ENCODE peak calls at places on chromosome 7, in seven cellular contexts. One of them, this sample, is unnamed.

GRCh38 chr7:30596043-30596641 is 1.5 kb downstream of the GARS1 start:
- DNase-seq in stimulated activated CD4-positive, alpha-beta T cell treated with anti-CD3 and anti-CD28 coated beads, Interleukin-2, amount 100 ng/mL, for 48 hours: no peak
- DNase-seq in HAP-1: peak
- DNase-seq in T-helper 2 cell: peak
- DNase-seq in LoVo: peak
- DNase-seq in NAMALWA: peak
- DNase-seq in GM18507: no peak
- DNase-seq in this sample: peak

GRCh38 chr7:70285854-70286253 is 687.6 kb downstream of the AUTS2 start:
- DNase-seq in stimulated activated CD4-positive, alpha-beta T cell treated with anti-CD3 and anti-CD28 coated beads, Interleukin-2, amount 100 ng/mL, for 48 hours: no peak
- DNase-seq in HAP-1: no peak
- DNase-seq in T-helper 2 cell: no peak
- DNase-seq in LoVo: no peak
- DNase-seq in NAMALWA: no peak
- DNase-seq in GM18507: no peak
- DNase-seq in this sample: no peak

GRCh38 chr7:28203498-28204240 is 23.1 kb upstream of the JAZF1 start:
- DNase-seq in stimulated activated CD4-positive, alpha-beta T cell treated with anti-CD3 and anti-CD28 coated beads, Interleukin-2, amount 100 ng/mL, for 48 hours: no peak
- DNase-seq in HAP-1: no peak
- DNase-seq in T-helper 2 cell: no peak
- DNase-seq in LoVo: no peak
- DNase-seq in NAMALWA: no peak
- DNase-seq in GM18507: no peak
- DNase-seq in this sample: peak

GRCh38 chr7:132244917-132245480 is 331.3 kb downstream of the PLXNA4 start:
- DNase-seq in stimulated activated CD4-positive, alpha-beta T cell treated with anti-CD3 and anti-CD28 coated beads, Interleukin-2, amount 100 ng/mL, for 48 hours: no peak
- DNase-seq in HAP-1: no peak
- DNase-seq in T-helper 2 cell: no peak
- DNase-seq in LoVo: no peak
- DNase-seq in NAMALWA: no peak
- DNase-seq in GM18507: no peak
- DNase-seq in this sample: no peak

GRCh38 chr7:49001610-49002033 is 77.3 kb downstream of the CDC14C start:
- DNase-seq in stimulated activated CD4-positive, alpha-beta T cell treated with anti-CD3 and anti-CD28 coated beads, Interleukin-2, amount 100 ng/mL, for 48 hours: no peak
- DNase-seq in HAP-1: peak
- DNase-seq in T-helper 2 cell: peak
- DNase-seq in LoVo: peak
- DNase-seq in NAMALWA: peak
- DNase-seq in GM18507: peak
- DNase-seq in this sample: peak

GRCh38 chr7:78323118-78323517 is 524.5 kb downstream of the PHTF2 start:
- DNase-seq in stimulated activated CD4-positive, alpha-beta T cell treated with anti-CD3 and anti-CD28 coated beads, Interleukin-2, amount 100 ng/mL, for 48 hours: no peak
- DNase-seq in HAP-1: no peak
- DNase-seq in T-helper 2 cell: no peak
- DNase-seq in LoVo: no peak
- DNase-seq in NAMALWA: no peak
- DNase-seq in GM18507: no peak
- DNase-seq in this sample: no peak

GRCh38 chr7:39624935-39625694 is 1.7 kb downstream of the RALA start:
- DNase-seq in stimulated activated CD4-positive, alpha-beta T cell treated with anti-CD3 and anti-CD28 coated beads, Interleukin-2, amount 100 ng/mL, for 48 hours: no peak
- DNase-seq in HAP-1: no peak
- DNase-seq in T-helper 2 cell: no peak
- DNase-seq in LoVo: no peak
- DNase-seq in NAMALWA: peak
- DNase-seq in GM18507: no peak
- DNase-seq in this sample: peak

GRCh38 chr7:2621061-2621828 is 10.5 kb upstream of the TTYH3 start:
- DNase-seq in stimulated activated CD4-positive, alpha-beta T cell treated with anti-CD3 and anti-CD28 coated beads, Interleukin-2, amount 100 ng/mL, for 48 hours: no peak
- DNase-seq in HAP-1: no peak
- DNase-seq in T-helper 2 cell: no peak
- DNase-seq in LoVo: no peak
- DNase-seq in NAMALWA: no peak
- DNase-seq in GM18507: no peak
- DNase-seq in this sample: no peak

GRCh38 chr7:27745064-27745583 is 5.2 kb downstream of the TAX1BP1 start:
- DNase-seq in stimulated activated CD4-positive, alpha-beta T cell treated with anti-CD3 and anti-CD28 coated beads, Interleukin-2, amount 100 ng/mL, for 48 hours: no peak
- DNase-seq in HAP-1: peak
- DNase-seq in T-helper 2 cell: peak
- DNase-seq in LoVo: peak
- DNase-seq in NAMALWA: peak
- DNase-seq in GM18507: no peak
- DNase-seq in this sample: peak

GRCh38 chr7:157676001-157676400 is 339.2 kb downstream of the DNAJB6 start:
- DNase-seq in stimulated activated CD4-positive, alpha-beta T cell treated with anti-CD3 and anti-CD28 coated beads, Interleukin-2, amount 100 ng/mL, for 48 hours: no peak
- DNase-seq in HAP-1: no peak
- DNase-seq in T-helper 2 cell: no peak
- DNase-seq in LoVo: no peak
- DNase-seq in NAMALWA: peak
- DNase-seq in GM18507: no peak
- DNase-seq in this sample: no peak

GRCh38 chr7:9961161-9961922 is 1012.3 kb upstream of the PHF14 start:
- DNase-seq in stimulated activated CD4-positive, alpha-beta T cell treated with anti-CD3 and anti-CD28 coated beads, Interleukin-2, amount 100 ng/mL, for 48 hours: no peak
- DNase-seq in HAP-1: peak
- DNase-seq in T-helper 2 cell: no peak
- DNase-seq in LoVo: no peak
- DNase-seq in NAMALWA: no peak
- DNase-seq in GM18507: no peak
- DNase-seq in this sample: no peak

GRCh38 chr7:148912151-148912550 is 28.1 kb upstream of the EZH2 start:
- DNase-seq in stimulated activated CD4-positive, alpha-beta T cell treated with anti-CD3 and anti-CD28 coated beads, Interleukin-2, amount 100 ng/mL, for 48 hours: no peak
- DNase-seq in HAP-1: no peak
- DNase-seq in T-helper 2 cell: no peak
- DNase-seq in LoVo: no peak
- DNase-seq in NAMALWA: no peak
- DNase-seq in GM18507: no peak
- DNase-seq in this sample: no peak

GRCh38 chr7:66778201-66778600 is 37.7 kb downstream of the RABGEF1 start:
- DNase-seq in stimulated activated CD4-positive, alpha-beta T cell treated with anti-CD3 and anti-CD28 coated beads, Interleukin-2, amount 100 ng/mL, for 48 hours: no peak
- DNase-seq in HAP-1: no peak
- DNase-seq in T-helper 2 cell: no peak
- DNase-seq in LoVo: no peak
- DNase-seq in NAMALWA: no peak
- DNase-seq in GM18507: no peak
- DNase-seq in this sample: no peak

GRCh38 chr7:5380350-5381210 is 43.1 kb downstream of the TNRC18 start:
- DNase-seq in stimulated activated CD4-positive, alpha-beta T cell treated with anti-CD3 and anti-CD28 coated beads, Interleukin-2, amount 100 ng/mL, for 48 hours: no peak
- DNase-seq in HAP-1: no peak
- DNase-seq in T-helper 2 cell: no peak
- DNase-seq in LoVo: no peak
- DNase-seq in NAMALWA: no peak
- DNase-seq in GM18507: no peak
- DNase-seq in this sample: no peak

GRCh38 chr7:43164757-43165156 is 52.3 kb downstream of the HECW1 start:
- DNase-seq in stimulated activated CD4-positive, alpha-beta T cell treated with anti-CD3 and anti-CD28 coated beads, Interleukin-2, amount 100 ng/mL, for 48 hours: no peak
- DNase-seq in HAP-1: no peak
- DNase-seq in T-helper 2 cell: no peak
- DNase-seq in LoVo: no peak
- DNase-seq in NAMALWA: no peak
- DNase-seq in GM18507: no peak
- DNase-seq in this sample: peak

GRCh38 chr7:8742837-8743236 is 309.4 kb downstream of the NXPH1 start:
- DNase-seq in stimulated activated CD4-positive, alpha-beta T cell treated with anti-CD3 and anti-CD28 coated beads, Interleukin-2, amount 100 ng/mL, for 48 hours: no peak
- DNase-seq in HAP-1: no peak
- DNase-seq in T-helper 2 cell: no peak
- DNase-seq in LoVo: no peak
- DNase-seq in NAMALWA: no peak
- DNase-seq in GM18507: no peak
- DNase-seq in this sample: no peak

GRCh38 chr7:51455948-51456347 is 139.3 kb upstream of the COBL start:
- DNase-seq in stimulated activated CD4-positive, alpha-beta T cell treated with anti-CD3 and anti-CD28 coated beads, Interleukin-2, amount 100 ng/mL, for 48 hours: no peak
- DNase-seq in HAP-1: peak
- DNase-seq in T-helper 2 cell: no peak
- DNase-seq in LoVo: peak
- DNase-seq in NAMALWA: peak
- DNase-seq in GM18507: no peak
- DNase-seq in this sample: no peak

GRCh38 chr7:101557421-101557820 is 71.7 kb downstream of the MYL10 start:
- DNase-seq in stimulated activated CD4-positive, alpha-beta T cell treated with anti-CD3 and anti-CD28 coated beads, Interleukin-2, amount 100 ng/mL, for 48 hours: no peak
- DNase-seq in HAP-1: no peak
- DNase-seq in T-helper 2 cell: no peak
- DNase-seq in LoVo: no peak
- DNase-seq in NAMALWA: no peak
- DNase-seq in GM18507: no peak
- DNase-seq in this sample: no peak

GRCh38 chr7:157523766-157524421 is 187.1 kb downstream of the DNAJB6 start:
- DNase-seq in stimulated activated CD4-positive, alpha-beta T cell treated with anti-CD3 and anti-CD28 coated beads, Interleukin-2, amount 100 ng/mL, for 48 hours: no peak
- DNase-seq in HAP-1: no peak
- DNase-seq in T-helper 2 cell: no peak
- DNase-seq in LoVo: no peak
- DNase-seq in NAMALWA: no peak
- DNase-seq in GM18507: no peak
- DNase-seq in this sample: no peak

GRCh38 chr7:27252935-27253333 is 10.3 kb downstream of the EVX1 start:
- DNase-seq in stimulated activated CD4-positive, alpha-beta T cell treated with anti-CD3 and anti-CD28 coated beads, Interleukin-2, amount 100 ng/mL, for 48 hours: no peak
- DNase-seq in HAP-1: no peak
- DNase-seq in T-helper 2 cell: no peak
- DNase-seq in LoVo: no peak
- DNase-seq in NAMALWA: no peak
- DNase-seq in GM18507: no peak
- DNase-seq in this sample: no peak

GRCh38 chr7:80883188-80884025 is 35.4 kb downstream of the SEMA3C start:
- DNase-seq in stimulated activated CD4-positive, alpha-beta T cell treated with anti-CD3 and anti-CD28 coated beads, Interleukin-2, amount 100 ng/mL, for 48 hours: no peak
- DNase-seq in HAP-1: peak
- DNase-seq in T-helper 2 cell: no peak
- DNase-seq in LoVo: peak
- DNase-seq in NAMALWA: no peak
- DNase-seq in GM18507: no peak
- DNase-seq in this sample: peak

GRCh38 chr7:72211175-72211574 is 201.0 kb downstream of the CALN1 start:
- DNase-seq in stimulated activated CD4-positive, alpha-beta T cell treated with anti-CD3 and anti-CD28 coated beads, Interleukin-2, amount 100 ng/mL, for 48 hours: no peak
- DNase-seq in HAP-1: no peak
- DNase-seq in T-helper 2 cell: no peak
- DNase-seq in LoVo: no peak
- DNase-seq in NAMALWA: no peak
- DNase-seq in GM18507: no peak
- DNase-seq in this sample: no peak

GRCh38 chr7:111877931-111878330 is 315.6 kb upstream of the IMMP2L start:
- DNase-seq in stimulated activated CD4-positive, alpha-beta T cell treated with anti-CD3 and anti-CD28 coated beads, Interleukin-2, amount 100 ng/mL, for 48 hours: no peak
- DNase-seq in HAP-1: no peak
- DNase-seq in T-helper 2 cell: no peak
- DNase-seq in LoVo: no peak
- DNase-seq in NAMALWA: no peak
- DNase-seq in GM18507: no peak
- DNase-seq in this sample: no peak